ENCODE peak calls at places on chromosomes 6 and 20, in six cellular contexts. H is upper lobe of right lung, T is adrenal gland, U is hepatocyte, S is prostate gland, R is psoas muscle. N is an unnamed sample.

GRCh38 chr20:5608104-5608447 is 142.1 kb upstream of the SHLD1 start:
- DNase-seq in H (no peak), U (no peak), T (no peak), R (no peak), S (no peak), N (no peak)

GRCh38 chr20:38893485-38894090 is 32.6 kb upstream of the FAM83D start:
- DNase-seq in H (peak; percentile 83), S (peak; percentile 36), T (peak; percentile 61), R (peak; percentile 44), U (peak; percentile 79), N (peak; percentile 78)

GRCh38 chr6:35363293-35363750 is 21.0 kb downstream of the PPARD start:
- DNase-seq in U (peak; percentile 57), H (peak; percentile 76), R (peak; percentile 59), S (no peak), T (no peak), N (no peak)

GRCh38 chr20:39532205-39532604 is 570.1 kb downstream of the DHX35 start:
- DNase-seq in U (no peak), H (no peak), S (no peak), R (no peak), T (no peak), N (peak; percentile 9)

GRCh38 chr6:115891111-115891669 is 169.5 kb downstream of the FRK start:
- DNase-seq in T (peak; percentile 15), R (no peak), U (no peak), H (no peak), S (no peak), N (no peak)

GRCh38 chr6:659179-659578 is 2.3 kb upstream of the HUS1B start:
- DNase-seq in U (no peak), R (no peak), T (no peak), H (no peak), S (no peak), N (no peak)

GRCh38 chr6:7313505-7314165 is 636 bp upstream of the SSR1 start:
- DNase-seq in T (no peak), U (no peak), R (no peak), H (no peak), S (no peak), N (no peak)

GRCh38 chr6:73694711-73695411 is 1.1 kb upstream of the CD109 start:
- DNase-seq in R (no peak), U (no peak), T (peak; percentile 4), S (no peak), H (no peak), N (no peak)

GRCh38 chr6:135798751-135799515 is 52.6 kb upstream of the PDE7B start:
- DNase-seq in R (no peak), T (no peak), H (no peak), S (no peak), U (no peak), N (no peak)

GRCh38 chr6:42217165-42217522 is 517 bp downstream of the MRPS10 start:
- DNase-seq in S (no peak), U (no peak), T (no peak), H (no peak), R (no peak), N (no peak)

GRCh38 chr20:38303908-38304379 is at the start of gene BPI:
- DNase-seq in U (no peak), T (peak; percentile 45), R (peak; percentile 29), S (no peak), H (peak; percentile 76), N (no peak)

GRCh38 chr20:32135983-32136515 is 26.5 kb downstream of the TM9SF4 start:
- DNase-seq in R (no peak), T (no peak), U (no peak), S (no peak), H (no peak), N (no peak)

GRCh38 chr6:26332843-26333242 is 32.2 kb upstream of the BTN3A2 start:
- DNase-seq in R (no peak), T (no peak), U (no peak), H (no peak), S (no peak), N (no peak)

GRCh38 chr20:20694591-20694990 is 17.9 kb downstream of the RALGAPA2 start:
- DNase-seq in U (no peak), S (no peak), T (no peak), H (no peak), R (no peak), N (no peak)

GRCh38 chr20:5203380-5203779 is 76.6 kb downstream of the CDS2 start:
- DNase-seq in S (no peak), T (no peak), R (no peak), U (no peak), H (no peak), N (no peak)

GRCh38 chr20:59925894-59926293 is 7.5 kb downstream of the SYCP2 start:
- DNase-seq in R (no peak), S (peak; percentile 73), U (no peak), H (no peak), T (no peak), N (no peak)

GRCh38 chr6:68087399-68088133 is 547.5 kb upstream of the ADGRB3 start:
- DNase-seq in T (no peak), R (no peak), S (no peak), H (no peak), U (no peak), N (no peak)

DNA sequence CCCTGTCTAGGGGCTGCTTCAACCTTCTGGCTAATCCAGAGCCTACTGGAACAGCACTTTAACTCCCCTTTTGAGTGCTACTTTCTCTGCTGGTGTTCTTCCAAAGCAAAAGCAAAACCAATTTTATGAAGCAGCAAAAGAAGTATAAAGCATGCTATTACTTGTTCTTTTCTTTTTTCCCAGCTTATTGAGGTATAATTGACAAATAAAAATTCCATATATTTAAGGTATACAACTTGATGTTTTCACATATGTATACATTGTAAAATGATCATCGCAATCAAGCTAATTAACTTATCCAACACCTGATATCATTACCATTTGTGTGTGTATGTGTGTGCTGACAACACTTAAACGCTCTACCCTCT is 14.9 kb downstream of the ID4 start:
- DNase-seq in S (no peak), R (no peak), H (no peak), T (no peak), U (no peak), N (no peak)
- TF ChIP-seq CTCF in S (no peak), R (no peak), H (no peak), T (no peak), U (no peak), N (no peak)

GRCh38 chr6:150535818-150536220 is 63.9 kb upstream of the PLEKHG1 start:
- DNase-seq in T (no peak), R (no peak), H (no peak), S (no peak), U (no peak), N (no peak)
- H3K36me3 ChIP-seq in T (no peaks in the 10 kb centered on the region), R (no peaks in the 10 kb centered on the region), H (no peaks in the 10 kb centered on the region), S (no peaks in the 10 kb centered on the region), U (no peaks in the 10 kb centered on the region), N (no peaks in the 10 kb centered on the region)

GRCh38 chr20:41599699-41600104 is 18.5 kb downstream of the CHD6 start:
- DNase-seq in S (no peak), U (peak; percentile 62), R (no peak), H (no peak), T (no peak), N (no peak)
- H3K9me3 ChIP-seq in S (no peaks in the 10 kb centered on the region), U (no peaks in the 10 kb centered on the region), R (peaks cover 43% of the 10 kb centered on the region), H (peaks cover 31% of the 10 kb centered on the region), T (no peaks in the 10 kb centered on the region), N (peaks cover 31% of the 10 kb centered on the region)

GRCh38 chr6:28390688-28391087 is 8.9 kb downstream of the ZSCAN12 start:
- DNase-seq in R (no peak), H (no peak), U (no peak), T (no peak), S (no peak), N (no peak)

GRCh38 chr6:28399370-28400121 is at the start of gene ZSCAN12:
- DNase-seq in H (peak; percentile 93), T (peak; percentile 78), S (peak; percentile 50), U (peak; percentile 95), R (peak; percentile 85), N (peak; percentile 85)

GRCh38 chr6:28395918-28396317 is 3.6 kb downstream of the ZSCAN12 start:
- DNase-seq in U (no peak), H (no peak), T (no peak), S (no peak), R (no peak), N (no peak)

GRCh38 chr6:28400122-28400451 is 540 bp upstream of the ZSCAN12 start:
- DNase-seq in S (no peak), T (no peak), H (no peak), U (no peak), R (no peak), N (no peak)

DNA sequence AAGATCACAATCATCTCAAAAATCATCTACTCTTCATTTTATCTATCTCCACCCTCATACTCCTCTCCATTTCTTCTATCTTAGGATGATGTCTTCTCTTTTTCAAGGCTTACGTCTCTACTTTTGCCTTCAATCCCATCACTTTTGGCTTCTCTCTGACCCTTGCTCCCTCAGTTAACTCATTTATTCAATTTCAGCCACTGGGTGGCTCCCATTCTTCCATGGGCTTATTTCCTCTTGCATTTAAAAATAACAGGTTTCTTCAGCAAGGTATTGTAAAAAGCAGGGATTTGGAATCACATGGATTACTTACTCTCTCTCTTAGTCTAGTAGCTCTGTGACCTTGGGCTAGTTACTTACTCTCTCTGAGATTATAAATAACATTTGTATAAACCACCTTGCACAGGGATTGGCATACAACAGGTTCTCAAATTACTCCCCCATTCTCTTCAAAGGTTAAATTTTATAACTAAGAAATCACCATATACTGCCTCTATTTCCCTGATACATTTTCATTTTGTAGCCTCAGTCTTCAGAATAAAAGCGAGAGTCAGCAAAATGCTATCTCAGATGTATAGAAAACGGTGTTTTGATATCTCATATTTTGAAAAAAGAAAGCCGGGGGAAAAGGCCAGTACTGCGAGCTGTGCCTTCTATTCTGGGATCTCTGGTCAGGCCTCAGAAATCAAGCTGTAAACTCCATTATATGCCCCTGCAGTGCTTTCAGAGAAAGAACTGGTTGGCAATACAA is 5.5 kb downstream of the ZSCAN12 start:
- DNase-seq in H (no peak), S (no peak), U (peak; percentile 24), R (no peak), T (no peak), N (no peak)
- TF ChIP-seq CTCF in H (peak; percentile 12), S (no peak), U (peak; percentile 46), R (no peak), T (peak; percentile 10), N (no peak)

GRCh38 chr20:1373614-1374013 is 19.2 kb downstream of the FKBP1A start:
- DNase-seq in T (no peak), S (no peak), R (no peak), H (no peak), U (no peak), N (no peak)
- H3K36me3 ChIP-seq in T (no peaks in the 10 kb centered on the region), S (no peaks in the 10 kb centered on the region), R (peaks cover 3% of the 10 kb centered on the region), H (peaks cover 50% of the 10 kb centered on the region), U (no peaks in the 10 kb centered on the region), N (no peaks in the 10 kb centered on the region)

DNA sequence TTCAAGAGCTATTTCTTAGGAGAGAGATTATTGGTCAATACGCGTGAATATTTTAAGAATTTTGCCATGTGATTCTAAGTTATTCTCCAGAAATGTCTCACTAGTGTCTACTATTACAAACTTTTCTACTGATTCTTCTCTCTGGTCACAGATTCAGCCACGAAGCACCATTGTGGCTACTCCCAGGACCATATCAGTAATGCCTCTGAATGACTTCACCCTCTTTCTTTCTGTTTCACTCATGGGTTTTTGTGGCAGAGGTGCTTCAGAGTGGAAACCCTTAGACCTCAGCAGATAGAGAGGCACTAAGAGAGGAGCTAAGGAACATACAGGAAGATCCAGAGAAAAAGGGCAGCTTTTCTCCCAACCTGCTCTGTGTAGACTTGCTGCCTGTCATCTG is 211.3 kb downstream of the CBLN4 start:
- DNase-seq in H (no peak), T (no peak), R (no peak), S (no peak), U (no peak), N (no peak)
- H3K9me3 ChIP-seq in H (no peaks in the 10 kb centered on the region), T (no peaks in the 10 kb centered on the region), R (no peaks in the 10 kb centered on the region), S (no peaks in the 10 kb centered on the region), U (no peaks in the 10 kb centered on the region), N (no peaks in the 10 kb centered on the region)

N was measured in transverse colon.